ENCODE peak calls at places on chromosomes 7 and 10, in nine cellular contexts. D, J, U, W, H, Z, B, T and E are unnamed samples.

GRCh38 chr7:44912775-44913347 is 27.5 kb upstream of the PURB start:
- DNase-seq in J (no peak), U (no peak), T (no peak), Z (no peak), B (no peak), W (no peak), D (no peak), H (no peak), E (no peak)

GRCh38 chr7:151410405-151411390 is 860 bp upstream of the WDR86 start:
- DNase-seq in U (no peak), Z (no peak), B (no peak), H (no peak), D (no peak), W (no peak), J (no peak), T (no peak), E (no peak)

GRCh38 chr10:23065549-23065948 is 29.8 kb upstream of the MSRB2 start:
- DNase-seq in J (no peak), Z (peak), H (no peak), U (peak), B (no peak), D (peak), W (no peak), T (no peak), E (peak)

GRCh38 chr7:41825927-41826480 is 123.1 kb upstream of the INHBA start:
- DNase-seq in H (no peak), B (no peak), D (no peak), Z (no peak), W (no peak), J (no peak), T (no peak), U (no peak), E (no peak)

GRCh38 chr10:104429834-104430233 is 76.2 kb downstream of the CFAP58 start:
- DNase-seq in T (no peak), W (no peak), B (no peak), H (no peak), D (no peak), J (no peak), Z (no peak), U (no peak), E (no peak)

GRCh38 chr10:131041361-131041916 is 270.1 kb downstream of the TCERG1L start:
- DNase-seq in T (no peak), H (no peak), Z (no peak), U (no peak), W (no peak), J (no peak), B (no peak), D (no peak), E (no peak)

GRCh38 chr10:52568309-52568708 is 204.3 kb downstream of the MBL2 start:
- DNase-seq in T (no peak), U (no peak), J (no peak), B (no peak), Z (no peak), H (no peak), D (no peak), W (no peak), E (no peak)

GRCh38 chr10:113960617-113961260 is 82.9 kb upstream of the ADRB1 start:
- DNase-seq in U (peak), B (no peak), T (peak), D (no peak), J (peak), W (no peak), H (no peak), Z (no peak), E (no peak)

GRCh38 chr7:143393267-143394041 is 12.3 kb downstream of the ZYX start:
- DNase-seq in J (no peak), Z (no peak), T (no peak), W (no peak), U (no peak), D (no peak), B (no peak), H (peak), E (no peak)